ENCODE peak calls at places on chromosome 16, in four cellular contexts. One of them, this sample, is unnamed.

GRCh38 chr16:88727871-88728270 is 21.6 kb downstream of the CTU2 start:
- DNase-seq in heart right ventricle: no peak
- DNase-seq in H9: no peak
- DNase-seq in CD8-positive, alpha-beta T cell: no peak
- DNase-seq in this sample: no peak

GRCh38 chr16:51807551-51807950 is 656.5 kb upstream of the SALL1 start:
- DNase-seq in heart right ventricle: no peak
- DNase-seq in H9: no peak
- DNase-seq in CD8-positive, alpha-beta T cell: no peak
- DNase-seq in this sample: no peak

GRCh38 chr16:72878301-72879269 is 169.3 kb downstream of the ZFHX3 start:
- DNase-seq in H9: no peak
- DNase-seq in heart right ventricle: no peak
- DNase-seq in CD8-positive, alpha-beta T cell: no peak
- DNase-seq in this sample: peak

GRCh38 chr16:58970775-58971174 is 236.7 kb upstream of the GOT2 start:
- DNase-seq in CD8-positive, alpha-beta T cell: no peak
- DNase-seq in heart right ventricle: no peak
- DNase-seq in H9: no peak
- DNase-seq in this sample: no peak

GRCh38 chr16:72925631-72925979 is 122.3 kb downstream of the ZFHX3 start:
- DNase-seq in H9: no peak
- DNase-seq in heart right ventricle: no peak
- DNase-seq in CD8-positive, alpha-beta T cell: no peak
- DNase-seq in this sample: no peak

GRCh38 chr16:16992986-16993783 is 477.6 kb downstream of the XYLT1 start:
- DNase-seq in H9: no peak
- DNase-seq in CD8-positive, alpha-beta T cell: no peak
- DNase-seq in heart right ventricle: no peak
- DNase-seq in this sample: no peak

GRCh38 chr16:71796501-71796900 is 12.1 kb downstream of the AP1G1 start:
- DNase-seq in H9: no peak
- DNase-seq in heart right ventricle: no peak
- DNase-seq in CD8-positive, alpha-beta T cell: no peak
- DNase-seq in this sample: no peak

GRCh38 chr16:49644143-49644460 is 211.8 kb downstream of the ZNF423 start:
- DNase-seq in heart right ventricle: no peak
- DNase-seq in H9: no peak
- DNase-seq in CD8-positive, alpha-beta T cell: no peak
- DNase-seq in this sample: no peak

GRCh38 chr16:89315791-89316581 is 98.5 kb downstream of the ZNF778 start:
- DNase-seq in heart right ventricle: peak
- DNase-seq in H9: no peak
- DNase-seq in CD8-positive, alpha-beta T cell: peak
- DNase-seq in this sample: peak

GRCh38 chr16:55613578-55614333 is 42.0 kb upstream of the SLC6A2 start:
- DNase-seq in CD8-positive, alpha-beta T cell: no peak
- DNase-seq in H9: no peak
- DNase-seq in heart right ventricle: no peak
- DNase-seq in this sample: no peak

GRCh38 chr16:28257256-28257655 is 35.1 kb upstream of the SBK1 start:
- DNase-seq in heart right ventricle: no peak
- DNase-seq in H9: no peak
- DNase-seq in CD8-positive, alpha-beta T cell: no peak
- DNase-seq in this sample: no peak

GRCh38 chr16:75095204-75095621 is 21.4 kb downstream of the LDHD start:
- DNase-seq in H9: no peak
- DNase-seq in CD8-positive, alpha-beta T cell: no peak
- DNase-seq in heart right ventricle: no peak
- DNase-seq in this sample: no peak

GRCh38 chr16:72554935-72555334 is 383.0 kb upstream of the PMFBP1 start:
- DNase-seq in CD8-positive, alpha-beta T cell: no peak
- DNase-seq in H9: no peak
- DNase-seq in heart right ventricle: no peak
- DNase-seq in this sample: no peak

GRCh38 chr16:15038689-15039088 is 17.2 kb downstream of the NTAN1 start:
- DNase-seq in CD8-positive, alpha-beta T cell: no peak
- DNase-seq in H9: no peak
- DNase-seq in heart right ventricle: no peak
- DNase-seq in this sample: no peak

GRCh38 chr16:17469011-17469741 is 1.6 kb downstream of the XYLT1 start:
- DNase-seq in H9: no peak
- DNase-seq in CD8-positive, alpha-beta T cell: no peak
- DNase-seq in heart right ventricle: no peak
- DNase-seq in this sample: no peak

GRCh38 chr16:88686439-88687253 is at the start of gene SNAI3:
- DNase-seq in heart right ventricle: peak
- DNase-seq in H9: peak
- DNase-seq in CD8-positive, alpha-beta T cell: peak
- DNase-seq in this sample: peak

GRCh38 chr16:9102379-9102778 is 10.9 kb downstream of the HAPSTR1 start:
- DNase-seq in CD8-positive, alpha-beta T cell: no peak
- DNase-seq in H9: no peak
- DNase-seq in heart right ventricle: no peak
- DNase-seq in this sample: no peak

GRCh38 chr16:49189286-49189685 is 92.4 kb downstream of the CBLN1 start:
- DNase-seq in CD8-positive, alpha-beta T cell: no peak
- DNase-seq in heart right ventricle: no peak
- DNase-seq in H9: no peak
- DNase-seq in this sample: peak

GRCh38 chr16:85984947-85985451 is 86.0 kb downstream of the IRF8 start:
- DNase-seq in CD8-positive, alpha-beta T cell: no peak
- DNase-seq in H9: no peak
- DNase-seq in heart right ventricle: no peak
- DNase-seq in this sample: peak
- H3K27ac ChIP-seq in CD8-positive, alpha-beta T cell: no peak
- H3K27ac ChIP-seq in H9: no peak
- H3K27ac ChIP-seq in heart right ventricle: no peak
- H3K27ac ChIP-seq in this sample: no peak

DNA sequence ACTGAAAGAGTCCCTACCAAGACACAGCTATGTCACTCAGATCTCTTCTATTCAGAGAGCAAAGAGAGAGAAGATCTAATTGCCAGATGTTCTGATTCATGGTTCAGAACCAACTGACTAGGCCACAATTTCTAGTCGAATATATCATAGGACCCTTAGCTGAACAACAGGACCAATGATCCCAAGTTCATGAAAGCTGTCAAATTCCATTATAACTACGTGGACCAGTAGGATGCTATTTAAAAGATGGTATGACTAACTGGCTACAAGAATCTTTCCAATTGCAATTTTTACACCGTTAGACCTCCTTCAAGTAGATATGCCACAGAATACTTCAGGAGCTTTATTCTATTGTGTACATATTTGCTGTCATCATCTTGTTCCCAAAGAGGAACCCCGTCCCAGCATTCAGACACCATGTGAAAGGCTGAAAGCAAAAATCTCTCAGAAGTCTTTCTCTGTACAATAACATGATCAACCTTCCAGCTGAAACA is 26.0 kb downstream of the DCUN1D3 start:
- DNase-seq in CD8-positive, alpha-beta T cell: no peak
- DNase-seq in heart right ventricle: no peak
- DNase-seq in H9: no peak
- DNase-seq in this sample: no peak
- H3K27ac ChIP-seq in CD8-positive, alpha-beta T cell: peak
- H3K27ac ChIP-seq in heart right ventricle: no peak
- H3K27ac ChIP-seq in H9: no peak
- H3K27ac ChIP-seq in this sample: no peak

GRCh38 chr16:10577305-10578202 is 2.8 kb downstream of the EMP2 start:
- DNase-seq in heart right ventricle: peak
- DNase-seq in CD8-positive, alpha-beta T cell: no peak
- DNase-seq in H9: peak
- DNase-seq in this sample: no peak

GRCh38 chr16:10581507-10581906 is 1.1 kb upstream of the EMP2 start:
- DNase-seq in CD8-positive, alpha-beta T cell: no peak
- DNase-seq in H9: no peak
- DNase-seq in heart right ventricle: no peak
- DNase-seq in this sample: no peak

GRCh38 chr16:10578474-10579316 is 1.7 kb downstream of the EMP2 start:
- DNase-seq in heart right ventricle: peak
- DNase-seq in H9: no peak
- DNase-seq in CD8-positive, alpha-beta T cell: no peak
- DNase-seq in this sample: no peak

GRCh38 chr16:10579575-10579964 is 828 bp downstream of the EMP2 start:
- DNase-seq in H9: no peak
- DNase-seq in CD8-positive, alpha-beta T cell: no peak
- DNase-seq in heart right ventricle: no peak
- DNase-seq in this sample: no peak

GRCh38 chr16:10579965-10580918 is at the start of gene EMP2:
- DNase-seq in heart right ventricle: peak
- DNase-seq in H9: peak
- DNase-seq in CD8-positive, alpha-beta T cell: no peak
- DNase-seq in this sample: peak
- H3K27ac ChIP-seq in heart right ventricle: peak
- H3K27ac ChIP-seq in H9: no peak
- H3K27ac ChIP-seq in CD8-positive, alpha-beta T cell: no peak
- H3K27ac ChIP-seq in this sample: peak

DNA sequence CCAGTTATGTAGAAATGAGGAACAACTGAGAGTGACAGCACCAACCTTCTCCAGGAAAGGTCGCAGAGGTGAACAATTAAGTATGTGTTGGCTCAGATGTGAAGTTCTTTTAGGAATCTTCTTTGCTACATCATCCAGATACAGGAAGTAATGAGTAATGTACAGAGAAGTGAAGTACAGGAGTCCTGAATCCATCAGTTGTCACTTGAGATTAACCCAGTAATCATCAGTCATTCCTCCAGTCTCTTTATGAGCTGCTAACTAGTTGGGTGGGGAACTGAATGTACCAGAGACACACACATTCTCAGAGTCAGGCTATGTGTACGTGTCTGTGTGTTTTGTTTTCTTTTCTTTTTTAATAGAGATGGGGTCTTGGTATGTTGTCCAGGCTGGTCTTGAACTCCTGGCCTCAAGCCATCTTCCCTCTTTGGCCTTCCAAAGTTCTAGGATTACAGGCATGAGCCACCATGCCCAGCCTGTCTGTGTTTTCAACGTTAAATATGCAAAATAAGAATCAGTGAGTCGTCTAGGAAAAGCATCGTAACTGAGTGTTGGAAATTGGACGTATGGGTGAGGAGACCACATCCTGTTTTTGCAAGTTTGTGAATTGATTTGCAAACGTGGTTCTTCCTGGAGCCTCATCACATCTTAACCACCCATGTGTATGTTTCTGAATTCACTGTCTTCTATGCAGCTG is 19.9 kb downstream of the ZNF200 start:
- DNase-seq in CD8-positive, alpha-beta T cell: peak
- DNase-seq in H9: no peak
- DNase-seq in heart right ventricle: no peak
- DNase-seq in this sample: no peak
- H3K27ac ChIP-seq in CD8-positive, alpha-beta T cell: peak
- H3K27ac ChIP-seq in H9: no peak
- H3K27ac ChIP-seq in heart right ventricle: no peak
- H3K27ac ChIP-seq in this sample: no peak

DNA sequence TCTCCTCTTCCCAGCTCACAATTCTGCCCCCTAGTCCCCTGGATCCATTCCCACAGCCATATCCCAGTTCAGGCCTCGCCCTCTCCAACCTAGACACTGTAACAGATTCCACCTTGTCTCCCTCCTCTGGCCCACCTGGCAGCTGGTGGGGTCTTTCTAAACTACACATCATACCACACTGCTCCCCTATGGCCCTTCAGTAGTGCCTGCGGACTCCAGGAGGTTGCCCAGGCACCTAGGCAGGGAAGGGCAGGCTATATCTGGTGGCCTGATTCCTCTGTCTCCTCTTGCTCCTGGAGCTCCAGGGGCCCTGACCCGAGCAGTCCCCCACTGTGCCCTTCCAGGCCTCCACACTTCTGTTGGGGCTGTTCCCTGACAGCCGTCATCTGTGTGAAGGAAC is 64.5 kb downstream of the SMPD3 start:
- DNase-seq in H9: no peak
- DNase-seq in heart right ventricle: no peak
- DNase-seq in CD8-positive, alpha-beta T cell: no peak
- DNase-seq in this sample: no peak
- H3K27ac ChIP-seq in H9: no peak
- H3K27ac ChIP-seq in heart right ventricle: no peak
- H3K27ac ChIP-seq in CD8-positive, alpha-beta T cell: no peak
- H3K27ac ChIP-seq in this sample: no peak

DNA sequence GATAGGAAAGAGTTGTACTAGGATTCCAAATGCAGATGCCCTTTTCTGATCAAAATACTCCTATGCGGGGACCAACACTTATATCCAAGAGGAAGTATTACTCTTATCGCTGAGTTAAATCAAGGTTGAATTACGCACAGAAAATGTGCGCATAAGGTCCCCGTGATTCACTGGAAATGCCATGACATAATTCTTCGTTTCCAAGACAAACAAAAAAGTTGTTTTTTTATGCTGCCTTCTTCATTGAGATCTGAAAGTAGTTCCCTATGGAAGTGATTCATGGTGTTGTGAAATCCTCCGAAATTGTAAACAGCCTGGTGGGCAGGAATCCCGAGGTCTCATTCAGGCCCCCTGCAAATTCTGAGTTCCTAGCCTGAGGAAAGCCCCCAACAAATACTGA is 463.8 kb upstream of the HSBP1 start:
- DNase-seq in CD8-positive, alpha-beta T cell: no peak
- DNase-seq in H9: no peak
- DNase-seq in heart right ventricle: no peak
- DNase-seq in this sample: no peak
- H3K27ac ChIP-seq in CD8-positive, alpha-beta T cell: no peak
- H3K27ac ChIP-seq in H9: no peak
- H3K27ac ChIP-seq in heart right ventricle: no peak
- H3K27ac ChIP-seq in this sample: no peak

DNA sequence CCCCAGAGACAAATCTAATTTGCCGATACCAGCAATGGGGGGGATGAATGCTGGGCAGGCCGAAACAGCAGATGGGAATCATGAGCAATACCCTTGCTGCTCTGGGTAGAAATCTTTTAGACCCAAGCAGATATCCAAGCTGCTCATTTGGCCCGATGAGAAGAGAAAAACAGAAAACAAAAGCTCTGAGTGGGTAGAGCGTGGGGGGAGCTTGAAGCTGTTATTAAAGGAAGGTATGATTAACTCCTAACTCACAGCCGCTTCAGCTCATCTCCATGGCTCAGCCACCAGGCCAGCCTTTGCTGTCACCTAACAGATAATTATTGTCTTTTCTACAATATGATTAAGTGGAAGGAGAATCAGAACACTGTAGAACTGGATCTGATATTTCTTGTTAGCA is 58.3 kb downstream of the VPS35L start:
- DNase-seq in H9: no peak
- DNase-seq in heart right ventricle: no peak
- DNase-seq in CD8-positive, alpha-beta T cell: no peak
- DNase-seq in this sample: no peak
- H3K27ac ChIP-seq in H9: no peak
- H3K27ac ChIP-seq in heart right ventricle: no peak
- H3K27ac ChIP-seq in CD8-positive, alpha-beta T cell: no peak
- H3K27ac ChIP-seq in this sample: no peak

This sample was measured in right atrium auricular region.